ENCODE peak calls at places on chromosomes 3 and 15, in six cellular contexts. I is GM23248, Q is PC-3, V is SK-N-SH, E is HCT116, U is MM.1S. L is an unnamed sample.

GRCh38 chr3:49013738-49014660 is 4.4 kb downstream of the DALRD3 start:
- DNase-seq in I (peak), Q (peak), V (peak), E (no peak), U (peak), L (no peak)

GRCh38 chr3:73029321-73029796 is 32.1 kb upstream of the EBLN2 start:
- DNase-seq in I (peak), Q (peak), V (no peak), E (no peak), U (no peak), L (no peak)

GRCh38 chr3:72336821-72337479 is 511.3 kb downstream of the SHQ1 start:
- DNase-seq in I (peak), Q (peak), V (peak), E (no peak), U (no peak), L (peak)

GRCh38 chr15:42024303-42024702 is 3.5 kb upstream of the PLA2G4E start:
- DNase-seq in I (no peak), Q (peak), V (no peak), E (no peak), U (no peak), L (no peak)

GRCh38 chr3:152093901-152094300 is 174.8 kb upstream of the MBNL1 start:
- DNase-seq in I (no peak), Q (no peak), V (no peak), E (no peak), U (no peak), L (no peak)

GRCh38 chr3:52244061-52244628 is 1.4 kb upstream of the PPM1M start:
- DNase-seq in I (peak), Q (peak), V (no peak), E (no peak), U (no peak), L (no peak)

GRCh38 chr15:68384451-68385239 is 47.3 kb downstream of the ITGA11 start:
- DNase-seq in I (peak), Q (peak), V (peak), E (no peak), U (no peak), L (no peak)

GRCh38 chr3:14374444-14374883 is 27.9 kb upstream of the SLC6A6 start:
- DNase-seq in I (no peak), Q (no peak), V (peak), E (no peak), U (no peak), L (no peak)

GRCh38 chr3:31743690-31744089 is 211.0 kb downstream of the STT3B start:
- DNase-seq in I (no peak), Q (no peak), V (no peak), E (no peak), U (no peak), L (no peak)

GRCh38 chr3:193132923-193133463 is 108.0 kb upstream of the PLAAT1 start:
- DNase-seq in I (peak), Q (peak), V (no peak), E (no peak), U (no peak), L (peak)

GRCh38 chr15:59326856-59327255 is 45.8 kb downstream of the MYO1E start:
- DNase-seq in I (no peak), Q (no peak), V (no peak), E (no peak), U (no peak), L (no peak)

GRCh38 chr3:174863488-174863887 is 4.4 kb downstream of the NAALADL2 start:
- DNase-seq in I (peak), Q (peak), V (no peak), E (peak), U (no peak), L (no peak)

GRCh38 chr3:125683067-125683844 is 88.0 kb upstream of the OSBPL11 start:
- DNase-seq in I (no peak), Q (no peak), V (no peak), E (no peak), U (no peak), L (no peak)

GRCh38 chr3:42002790-42003189 is 40.9 kb upstream of the ULK4 start:
- DNase-seq in I (no peak), Q (no peak), V (no peak), E (no peak), U (no peak), L (no peak)

GRCh38 chr3:120147072-120147871 is 53.0 kb upstream of the GSK3B start:
- DNase-seq in I (no peak), Q (peak), V (no peak), E (no peak), U (peak), L (peak)

GRCh38 chr3:14810795-14811661 is 7.7 kb upstream of the FGD5 start:
- DNase-seq in I (no peak), Q (no peak), V (no peak), E (no peak), U (no peak), L (peak)

GRCh38 chr3:79255292-79255691 is 512.5 kb downstream of the ROBO1 start:
- DNase-seq in I (no peak), Q (no peak), V (no peak), E (no peak), U (no peak), L (no peak)

GRCh38 chr15:42712584-42712983 is 24.3 kb downstream of the CDAN1 start:
- DNase-seq in I (no peak), Q (no peak), V (no peak), E (no peak), U (no peak), L (no peak)

GRCh38 chr15:48475600-48476395 is 144.6 kb downstream of the DUT start:
- DNase-seq in I (peak), Q (no peak), V (no peak), E (no peak), U (no peak), L (no peak)

GRCh38 chr3:129530331-129530761 is 1.9 kb downstream of the RHO start:
- DNase-seq in I (peak), Q (no peak), V (no peak), E (no peak), U (no peak), L (peak)

GRCh38 chr3:38706961-38707360 is 57.5 kb upstream of the SCN5A start:
- DNase-seq in I (no peak), Q (no peak), V (no peak), E (no peak), U (no peak), L (no peak)

GRCh38 chr3:139319428-139320402 is 24.1 kb upstream of the MRPS22 start:
- DNase-seq in I (no peak), Q (no peak), V (peak), E (no peak), U (no peak), L (peak)

GRCh38 chr3:183745300-183746098 is 47.9 kb downstream of the YEATS2 start:
- DNase-seq in I (no peak), Q (peak), V (no peak), E (no peak), U (no peak), L (peak)

GRCh38 chr3:12545473-12545791 is at the start of gene MKRN2OS:
- DNase-seq in I (no peak), Q (peak), V (no peak), E (peak), U (no peak), L (peak)

GRCh38 chr15:31077181-31077580 is 24.3 kb downstream of the TRPM1 start:
- DNase-seq in I (no peak), Q (no peak), V (no peak), E (no peak), U (peak), L (no peak)

GRCh38 chr3:84893211-84893610 is 65.6 kb upstream of the CADM2 start:
- DNase-seq in I (no peak), Q (no peak), V (no peak), E (no peak), U (no peak), L (no peak)

GRCh38 chr3:110928016-110928662 is 143.5 kb upstream of the NECTIN3 start:
- DNase-seq in I (no peak), Q (no peak), V (no peak), E (no peak), U (no peak), L (no peak)

GRCh38 chr15:85527907-85528306 is 147.5 kb downstream of the AKAP13 start:
- DNase-seq in I (peak), Q (no peak), V (no peak), E (no peak), U (no peak), L (no peak)

GRCh38 chr3:28940530-28940929 is 340.3 kb upstream of the RBMS3 start:
- DNase-seq in I (peak), Q (no peak), V (no peak), E (no peak), U (peak), L (no peak)

GRCh38 chr15:100008258-100008657 is 275.0 kb upstream of the LYSMD4 start:
- DNase-seq in I (no peak), Q (peak), V (no peak), E (no peak), U (no peak), L (no peak)

GRCh38 chr3:30169459-30169858 is 436.9 kb upstream of the TGFBR2 start:
- DNase-seq in I (no peak), Q (no peak), V (no peak), E (no peak), U (no peak), L (no peak)

GRCh38 chr15:100224206-100225185 is 117.3 kb downstream of the ADAMTS17 start:
- DNase-seq in I (no peak), Q (no peak), V (no peak), E (no peak), U (no peak), L (no peak)

GRCh38 chr3:425094-425493 is 228.5 kb downstream of the CHL1 start:
- DNase-seq in I (no peak), Q (no peak), V (peak), E (no peak), U (no peak), L (no peak)

GRCh38 chr3:194484614-194485013 is 2.2 kb downstream of the ATP13A3 start:
- DNase-seq in I (no peak), Q (no peak), V (no peak), E (no peak), U (no peak), L (no peak)

GRCh38 chr3:194486540-194487288 is at the start of gene ATP13A3:
- DNase-seq in I (peak), Q (peak), V (peak), E (peak), U (peak), L (peak)

GRCh38 chr3:194487289-194488006 is 646 bp upstream of the ATP13A3 start:
- DNase-seq in I (peak), Q (no peak), V (peak), E (no peak), U (peak), L (peak)

GRCh38 chr3:194485471-194485875 is 1.3 kb downstream of the ATP13A3 start:
- DNase-seq in I (peak), Q (peak), V (no peak), E (no peak), U (peak), L (no peak)

DNA sequence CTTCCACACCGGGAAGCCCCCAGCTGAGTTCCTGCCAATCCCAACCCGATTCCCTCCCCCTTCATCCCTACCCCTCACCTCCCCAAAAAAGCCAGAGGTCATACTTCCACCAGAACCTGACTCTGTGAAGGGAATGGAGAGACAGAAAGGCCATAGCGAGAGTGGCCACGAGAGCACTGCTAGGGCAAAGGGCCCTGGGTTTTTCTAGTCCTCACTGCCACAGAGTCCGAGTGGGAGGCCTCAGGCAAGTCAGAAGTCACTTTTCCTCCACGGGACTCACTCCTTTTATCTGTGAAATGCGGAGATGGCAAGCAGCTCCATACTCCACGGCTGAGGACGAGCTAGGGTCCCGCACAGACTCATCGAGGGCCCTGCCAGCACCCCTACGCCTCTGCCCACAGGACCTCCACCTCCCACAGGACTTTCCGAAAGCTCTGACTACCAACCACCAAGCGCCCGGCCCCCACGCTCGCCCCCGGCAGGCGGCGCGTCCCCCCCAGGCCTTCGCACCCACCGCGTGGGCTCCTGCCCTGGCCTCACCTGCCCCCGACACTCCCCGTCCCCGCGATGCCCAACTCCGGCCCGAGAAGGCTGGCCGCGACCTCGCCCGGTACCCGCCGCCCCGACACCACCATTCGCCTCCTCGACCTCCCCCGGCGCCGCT is 794 bp downstream of the ATP13A3 start:
- DNase-seq in I (peak), Q (peak), V (no peak), E (no peak), U (peak), L (peak)
- TF ChIP-seq EZH2phosphoT487 in I (no peak), Q (no peak), V (no peak), E (no peak), U (no peak), L (no peak)

GRCh38 chr3:59106085-59106629 is 56.3 kb upstream of the CFAP20DC start:
- DNase-seq in I (no peak), Q (peak), V (no peak), E (no peak), U (no peak), L (no peak)
- H3K9ac ChIP-seq in I (no peak), Q (no peak), V (no peak), E (no peak), U (no peak), L (no peak)

DNA sequence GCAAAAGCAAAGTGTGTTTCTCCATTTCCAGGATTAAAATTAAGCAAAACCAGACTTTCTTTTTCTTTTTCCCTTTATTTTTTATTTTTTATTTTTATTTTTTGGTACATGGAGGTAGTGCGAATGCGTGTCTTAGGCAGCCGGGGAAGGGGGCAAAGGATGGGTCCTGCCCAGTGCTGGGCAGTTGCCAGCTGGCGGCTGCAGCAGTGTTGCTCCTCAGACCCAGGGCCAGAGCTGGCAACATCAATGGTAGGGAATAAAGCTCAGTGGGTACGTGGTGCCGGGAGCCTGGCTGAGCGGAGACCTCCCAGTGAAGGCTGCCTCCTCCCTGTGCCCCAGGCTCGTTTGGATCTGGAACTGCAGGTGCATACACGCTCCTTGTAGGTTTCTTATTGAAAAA is 46.3 kb downstream of the POLR2M start:
- DNase-seq in I (no peak), Q (no peak), V (no peak), E (no peak), U (no peak), L (no peak)
- H3K4me3 ChIP-seq in I (no peak), Q (no peak), V (no peak), E (no peak), U (no peak), L (no peak)

GRCh38 chr3:187292631-187293513 is 1.3 kb upstream of the MASP1 start:
- DNase-seq in I (peak), Q (no peak), V (no peak), E (no peak), U (no peak), L (no peak)
- TF ChIP-seq EZH2phosphoT487 in I (no peak), Q (no peak), V (no peak), E (no peak), U (no peak), L (no peak)

DNA sequence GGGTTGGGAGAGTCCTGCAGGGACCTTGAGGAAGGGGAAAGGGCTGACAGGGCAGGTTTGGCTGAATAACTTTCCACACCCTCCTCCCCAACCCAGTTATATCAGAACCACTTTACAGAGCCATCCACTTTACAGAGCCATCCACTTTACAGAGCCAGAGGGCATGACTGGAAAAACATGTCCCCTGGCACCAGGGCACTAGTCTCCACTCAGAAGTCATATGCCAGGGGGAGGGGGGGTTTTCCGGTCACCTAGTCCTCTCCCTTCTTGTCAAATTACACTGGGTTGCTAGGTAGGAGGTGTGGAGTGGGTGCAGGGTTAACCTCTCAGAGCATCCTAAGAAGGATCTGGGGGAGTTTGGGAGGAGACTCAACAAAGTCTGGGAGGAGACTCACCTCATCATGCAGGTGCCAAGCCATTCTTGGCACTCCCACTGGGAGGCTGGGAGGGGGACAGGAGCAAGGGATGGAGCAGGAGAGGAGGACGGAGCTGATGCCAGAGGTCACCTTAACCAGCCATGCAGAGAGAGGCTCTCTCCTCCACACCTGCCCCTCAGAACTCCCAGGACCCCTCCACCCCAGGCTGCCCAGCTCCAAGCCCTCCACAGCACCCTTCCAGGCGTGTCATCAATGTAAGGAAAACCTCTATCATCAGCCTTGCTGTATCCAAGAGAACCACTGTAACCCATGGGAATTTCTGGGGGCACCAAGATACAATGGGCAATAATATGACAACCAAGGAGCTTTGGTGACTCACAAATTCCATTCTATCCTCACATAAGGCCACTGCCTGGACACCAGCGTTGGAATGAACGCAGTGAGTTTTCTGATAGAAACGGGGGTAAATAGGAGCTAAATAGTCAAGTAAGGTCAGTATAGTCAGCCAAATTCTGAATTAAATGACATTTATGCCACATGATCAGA is 1.7 kb downstream of the LRRC2 start:
- DNase-seq in I (peak), Q (no peak), V (no peak), E (no peak), U (no peak), L (no peak)
- H3K9ac ChIP-seq in I (peak), Q (no peak), V (no peak), E (no peak), U (no peak), L (no peak)

DNA sequence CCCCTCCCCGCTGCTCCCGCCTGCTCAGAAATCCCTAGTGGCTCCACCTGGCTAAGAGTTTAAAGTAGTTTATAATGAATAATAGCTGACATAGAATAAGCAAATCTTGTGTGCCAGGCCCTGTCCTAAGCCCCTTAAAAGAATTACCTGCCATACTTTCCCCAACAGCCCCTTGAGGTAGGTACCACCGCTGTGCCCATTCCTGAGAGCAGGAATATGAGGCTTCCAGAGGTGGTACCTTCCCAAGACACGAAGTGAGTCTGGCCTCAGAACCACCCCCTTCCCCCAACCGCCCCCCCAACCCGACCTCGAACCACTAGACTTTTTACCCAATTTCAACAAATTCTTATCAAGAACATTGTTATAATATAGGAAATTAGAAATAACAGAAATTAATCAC is 1.2 kb downstream of the ABHD6 start:
- DNase-seq in I (no peak), Q (no peak), V (no peak), E (no peak), U (no peak), L (no peak)
- H3K4me3 ChIP-seq in I (peak), Q (peak), V (peak), E (peak), U (peak), L (peak)

GRCh38 chr3:169996063-169996462 is 29.5 kb downstream of the SEC62 start:
- DNase-seq in I (no peak), Q (no peak), V (no peak), E (no peak), U (no peak), L (no peak)
- TF ChIP-seq EZH2phosphoT487 in I (no peak), Q (no peak), V (no peak), E (no peak), U (no peak), L (no peak)

DNA sequence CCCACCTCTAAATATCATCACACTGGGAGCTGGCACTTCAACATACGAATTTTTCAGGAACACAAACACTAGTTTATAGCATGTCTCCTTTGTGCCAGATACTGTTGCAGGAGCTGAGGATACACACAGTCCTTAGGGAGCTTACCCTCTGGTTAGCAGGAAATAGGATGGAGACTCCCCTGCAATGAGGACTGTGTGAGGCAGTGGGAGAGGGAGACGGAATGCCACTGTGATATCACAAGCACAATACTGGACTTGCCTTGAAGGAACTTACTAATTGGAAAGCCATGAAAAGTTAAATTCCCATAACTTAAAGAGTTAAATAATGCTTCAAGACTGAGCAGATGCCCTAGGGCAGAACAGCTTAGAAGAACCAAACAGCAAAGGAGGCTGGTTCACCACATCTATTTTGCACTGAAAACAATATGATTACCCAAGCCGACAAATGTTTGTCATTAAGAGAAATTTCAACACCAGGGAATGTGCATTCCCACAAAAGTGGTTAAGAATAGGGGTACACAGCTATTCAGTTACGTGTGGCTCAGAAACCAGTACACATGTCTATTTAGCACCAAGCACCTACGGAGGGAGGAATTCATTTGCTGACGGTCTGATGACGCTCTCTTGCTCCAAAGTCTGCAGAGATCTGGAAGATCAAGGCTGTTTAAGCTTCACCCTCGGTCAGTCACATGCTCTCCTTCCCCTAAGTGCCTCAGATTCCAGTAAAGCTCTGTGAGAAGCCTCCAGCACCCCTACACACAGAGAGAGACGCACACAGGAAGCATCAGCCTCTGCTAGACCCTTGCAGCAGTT is 5.2 kb downstream of the TBC1D2B start:
- DNase-seq in I (peak), Q (no peak), V (no peak), E (no peak), U (no peak), L (no peak)
- H3K9ac ChIP-seq in I (peak), Q (no peak), V (no peak), E (no peak), U (no peak), L (no peak)